ENCODE peak calls at places on chromosomes 7 and 10, in six cellular contexts. X is BJ, O is HFFc6, C is adrenal gland, B is stomach, E is mesothelial cell of epicardium. D is an unnamed sample.

GRCh38 chr7:78879206-78879605 is 574.3 kb downstream of the MAGI2 start:
- DNase-seq in X (no peak), O (no peak), C (no peak), B (no peak), E (no peak), D (no peak)

GRCh38 chr7:106542550-106543220 is 118.3 kb downstream of the CCDC71L start:
- DNase-seq in X (peak; percentile 69), O (peak; percentile 85), C (peak; percentile 79), B (peak; percentile 60), E (peak; percentile 41), D (no peak)

GRCh38 chr10:86285136-86285790 is 81.3 kb downstream of the GRID1 start:
- DNase-seq in X (no peak), O (no peak), C (peak; percentile 54), B (peak; percentile 20), E (peak; percentile 21), D (no peak)

GRCh38 chr10:32210306-32211045 is 136.5 kb downstream of the EPC1 start:
- DNase-seq in X (no peak), O (peak; percentile 61), C (no peak), B (no peak), E (no peak), D (no peak)

GRCh38 chr7:124071843-124072242 is 39.0 kb upstream of the TMEM229A start:
- DNase-seq in X (no peak), O (no peak), C (no peak), B (no peak), E (no peak), D (no peak)

GRCh38 chr10:13788701-13789447 is 202.1 kb downstream of the PRPF18 start:
- DNase-seq in X (no peak), O (peak; percentile 25), C (peak; percentile 69), B (peak; percentile 29), E (no peak), D (no peak)

GRCh38 chr7:105587899-105588690 is 6.8 kb upstream of the EFCAB10 start:
- DNase-seq in X (no peak), O (no peak), C (no peak), B (no peak), E (no peak), D (no peak)

GRCh38 chr10:76581685-76582084 is 1055.9 kb downstream of the KCNMA1 start:
- DNase-seq in X (no peak), O (no peak), C (no peak), B (no peak), E (no peak), D (no peak)

GRCh38 chr7:284762-285722 is 4.9 kb upstream of the FOXL3 start:
- DNase-seq in X (no peak), O (no peak), C (no peak), B (no peak), E (no peak), D (no peak)

GRCh38 chr10:81136261-81136660 is 598.6 kb downstream of the SH2D4B start:
- DNase-seq in X (no peak), O (no peak), C (no peak), B (no peak), E (no peak), D (no peak)

GRCh38 chr10:12719365-12719764 is 282.1 kb downstream of the CCDC3 start:
- DNase-seq in X (no peak), O (no peak), C (no peak), B (no peak), E (no peak), D (no peak)

GRCh38 chr7:46072722-46073121 is 151.7 kb upstream of the IGFBP3 start:
- DNase-seq in X (no peak), O (no peak), C (no peak), B (no peak), E (no peak), D (no peak)

GRCh38 chr7:158782638-158783490 is 46.4 kb downstream of the ESYT2 start:
- DNase-seq in X (peak; percentile 16), O (peak; percentile 34), C (peak; percentile 76), B (no peak), E (no peak), D (no peak)
- TF ChIP-seq CTCF in X (peak; percentile 41), O (peak; percentile 57), C (peak; percentile 28), B (peak; percentile 12), E (no peak), D (peak; percentile 7)

GRCh38 chr10:93552780-93553179 is 13.7 kb upstream of the FFAR4 start:
- DNase-seq in X (no peak), O (no peak), C (no peak), B (no peak), E (no peak), D (no peak)
- TF ChIP-seq CTCF in X (no peak), O (no peak), C (no peak), B (no peak), E (no peak), D (no peak)

GRCh38 chr7:85896531-85896930 is 709.7 kb upstream of the SEMA3D start:
- DNase-seq in X (no peak), O (no peak), C (no peak), B (no peak), E (no peak), D (no peak)

DNA sequence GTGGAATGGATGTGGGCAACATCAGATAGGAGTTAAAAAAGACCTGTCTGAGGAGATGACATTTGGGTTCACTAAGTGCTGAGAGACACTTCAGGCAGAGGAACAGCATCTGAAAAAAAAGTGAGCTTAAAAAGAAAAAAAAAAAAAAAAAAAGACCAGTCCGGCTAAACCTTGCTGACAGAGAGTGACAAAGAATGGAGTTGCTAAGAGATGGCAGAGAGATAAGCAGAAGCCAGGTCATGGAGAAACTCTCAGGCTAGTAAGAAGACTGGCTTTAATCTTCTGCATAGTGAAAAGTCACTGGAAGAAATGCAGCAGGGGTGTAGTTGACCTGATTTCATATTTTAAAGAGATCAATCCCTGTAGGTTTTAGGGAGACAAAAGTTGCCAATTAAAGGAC is 711.1 kb upstream of the SEMA3D start:
- DNase-seq in X (no peak), O (no peak), C (no peak), B (no peak), E (no peak), D (no peak)
- TF ChIP-seq CTCF in X (no peak), O (no peak), C (no peak), B (no peak), E (no peak), D (no peak)

GRCh38 chr7:23012797-23013714 is 874 bp downstream of the HYCC1 start:
- DNase-seq in X (no peak), O (no peak), C (no peak), B (no peak), E (peak; percentile 46), D (no peak)
- TF ChIP-seq CTCF in X (no peak), O (no peak), C (no peak), B (no peak), E (no peak), D (no peak)

GRCh38 chr10:99573806-99574205 is 41.1 kb downstream of the NKX2-3 start:
- DNase-seq in X (no peak), O (no peak), C (no peak), B (no peak), E (no peak), D (peak; percentile 31)
- TF ChIP-seq CTCF in X (no peak), O (no peak), C (no peak), B (no peak), E (no peak), D (no peak)

GRCh38 chr7:8192897-8193296 is 69.1 kb downstream of the ICA1 start:
- DNase-seq in X (no peak), O (no peak), C (no peak), B (no peak), E (no peak), D (no peak)
- TF ChIP-seq CTCF in X (no peak), O (no peak), C (no peak), B (no peak), E (no peak), D (no peak)

GRCh38 chr7:109842386-109842785 is 1248.5 kb upstream of the LRRN3 start:
- DNase-seq in X (no peak), O (peak; percentile 2), C (no peak), B (no peak), E (no peak), D (no peak)

DNA sequence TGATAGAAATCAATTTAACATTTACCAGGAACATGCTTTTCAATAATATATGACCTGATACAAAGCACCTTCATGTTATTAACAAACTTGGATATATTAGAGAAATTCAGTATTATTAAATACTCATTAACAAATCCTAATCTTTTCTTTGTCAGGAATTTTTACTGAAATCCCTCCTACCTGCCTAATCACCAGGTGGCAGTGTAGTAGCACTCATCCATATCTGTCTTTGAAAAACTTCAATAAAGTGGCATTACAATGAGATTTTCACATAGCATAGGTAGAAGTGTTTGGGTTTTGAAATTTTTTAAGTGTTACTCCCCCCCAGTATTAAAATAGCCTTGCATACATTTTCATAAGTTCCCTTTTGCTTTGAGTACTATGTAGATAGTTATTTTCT is 1246.6 kb upstream of the LRRN3 start:
- DNase-seq in X (no peak), O (peak; percentile 22), C (no peak), B (no peak), E (no peak), D (no peak)
- TF ChIP-seq CTCF in X (peak; percentile 31), O (peak; percentile 80), C (peak; percentile 16), B (peak; percentile 22), E (no peak), D (peak; percentile 80)

GRCh38 chr7:33744293-33744692 is 161.0 kb upstream of the BMPER start:
- DNase-seq in X (no peak), O (no peak), C (no peak), B (no peak), E (no peak), D (no peak)
- TF ChIP-seq CTCF in X (peak; percentile 13), O (peak; percentile 55), C (no peak), B (no peak), E (no peak), D (peak; percentile 17)

DNA sequence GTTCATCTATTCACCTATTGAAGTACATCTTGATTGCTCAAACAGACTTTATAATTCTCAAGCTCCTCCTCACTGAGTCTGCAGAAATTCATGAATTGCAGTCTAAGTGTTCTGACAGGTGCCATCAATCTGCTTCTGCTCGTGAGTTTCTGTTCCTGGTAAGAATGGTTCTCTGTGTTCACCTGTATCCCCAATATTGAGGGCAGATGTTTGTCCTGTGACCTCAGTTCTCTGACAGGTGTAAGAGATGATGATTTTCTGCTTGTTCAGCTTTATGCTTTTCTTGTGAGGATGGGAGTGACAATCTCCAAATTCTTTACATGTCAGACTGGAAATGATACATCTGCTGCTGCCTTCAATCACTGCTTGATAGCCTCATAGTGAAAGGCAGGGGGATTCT is 736.9 kb upstream of the COBL start:
- DNase-seq in X (no peak), O (no peak), C (no peak), B (no peak), E (no peak), D (no peak)
- TF ChIP-seq CTCF in X (no peak), O (no peak), C (no peak), B (no peak), E (no peak), D (no peak)

GRCh38 chr7:37921340-37921805 is 933 bp downstream of the EPDR1 start:
- DNase-seq in X (no peak), O (no peak), C (peak; percentile 73), B (no peak), E (peak; percentile 42), D (no peak)
- TF ChIP-seq CTCF in X (peak; percentile 28), O (no peak), C (no peak), B (no peak), E (no peak), D (peak; percentile 35)

D was measured in D721Med.